ENCODE peak calls at places on chromosomes 5 and 9, in five cellular contexts. R is GM10248, W is tibial artery, V is astrocyte of the spinal cord, G is Calu3. T is an unnamed sample.

GRCh38 chr9:132099741-132100407 is 20.2 kb upstream of the MED27 start:
- DNase-seq in R (no peak), W (no peak), V (no peak), G (no peak), T (no peak)

GRCh38 chr9:752201-752600 is 89.3 kb upstream of the DMRT1 start:
- DNase-seq in R (no peak), W (no peak), V (peak), G (no peak), T (no peak)

GRCh38 chr5:92613546-92613945 is 967.5 kb downstream of the NR2F1-AS1 start:
- DNase-seq in R (no peak), W (no peak), V (peak), G (no peak), T (no peak)

GRCh38 chr5:172162348-172162747 is 25.7 kb downstream of the STK10 start:
- DNase-seq in R (no peak), W (no peak), V (no peak), G (no peak), T (no peak)

GRCh38 chr9:121962421-121962820 is 130.7 kb downstream of the TTLL11 start:
- DNase-seq in R (no peak), W (no peak), V (no peak), G (no peak), T (no peak)

GRCh38 chr9:517993-518392 is 303.3 kb downstream of the DOCK8 start:
- DNase-seq in R (no peak), W (no peak), V (no peak), G (no peak), T (no peak)

GRCh38 chr9:21119093-21119770 is 22.4 kb downstream of the IFNW1 start:
- DNase-seq in R (no peak), W (peak), V (no peak), G (no peak), T (no peak)

GRCh38 chr9:88713022-88713421 is 178.0 kb downstream of the NXNL2 start:
- DNase-seq in R (no peak), W (no peak), V (no peak), G (no peak), T (no peak)

GRCh38 chr5:15899481-15899880 is 280.1 kb downstream of the MARCHF11 start:
- DNase-seq in R (no peak), W (no peak), V (no peak), G (no peak), T (no peak)

GRCh38 chr9:82474235-82474634 is 485.7 kb downstream of the SPATA31D1 start:
- DNase-seq in R (no peak), W (no peak), V (no peak), G (no peak), T (no peak)

GRCh38 chr5:36696059-36696673 is 89.8 kb downstream of the SLC1A3 start:
- DNase-seq in R (peak), W (peak), V (peak), G (peak), T (peak)

GRCh38 chr5:3035452-3035851 is 284.0 kb upstream of the IRX2 start:
- DNase-seq in R (no peak), W (no peak), V (no peak), G (no peak), T (no peak)

GRCh38 chr5:161546463-161547301 is at the start of gene GABRB2:
- DNase-seq in R (peak), W (peak), V (peak), G (peak), T (peak)

GRCh38 chr9:72579190-72579589 is 57.8 kb downstream of the TMC1 start:
- DNase-seq in R (no peak), W (no peak), V (peak), G (peak), T (no peak)

GRCh38 chr9:79542735-79543504 is 28.8 kb upstream of the TLE4 start:
- DNase-seq in R (no peak), W (no peak), V (no peak), G (no peak), T (no peak)

GRCh38 chr9:138072897-138073296 is 195.3 kb downstream of the CACNA1B start:
- DNase-seq in R (no peak), W (no peak), V (no peak), G (no peak), T (no peak)

GRCh38 chr5:148910686-148911361 is 84.4 kb downstream of the ADRB2 start:
- DNase-seq in R (no peak), W (no peak), V (peak), G (peak), T (no peak)

GRCh38 chr5:40499514-40500273 is 180.0 kb upstream of the PTGER4 start:
- DNase-seq in R (no peak), W (no peak), V (no peak), G (no peak), T (no peak)

GRCh38 chr9:88378317-88378716 is 9.9 kb upstream of the SPIN1 start:
- DNase-seq in R (no peak), W (no peak), V (peak), G (no peak), T (no peak)

GRCh38 chr9:120965344-120966004 is 38.9 kb upstream of the TRAF1 start:
- DNase-seq in R (no peak), W (peak), V (no peak), G (no peak), T (no peak)

GRCh38 chr5:130135506-130135905 is 231.2 kb downstream of the CHSY3 start:
- DNase-seq in R (no peak), W (no peak), V (peak), G (no peak), T (no peak)

GRCh38 chr9:98284754-98285153 is 29.3 kb upstream of the TBC1D2 start:
- DNase-seq in R (no peak), W (no peak), V (no peak), G (no peak), T (no peak)

GRCh38 chr9:2725929-2726328 is 8.6 kb downstream of the KCNV2 start:
- DNase-seq in R (no peak), W (no peak), V (no peak), G (no peak), T (no peak)

GRCh38 chr9:127033784-127034183 is 88.7 kb downstream of the ANGPTL2 start:
- DNase-seq in R (no peak), W (no peak), V (peak), G (no peak), T (no peak)

GRCh38 chr9:27019589-27019988 is 14.1 kb upstream of the LRRC19 start:
- DNase-seq in R (no peak), W (no peak), V (peak), G (no peak), T (no peak)

GRCh38 chr5:73911761-73912393 is 285.9 kb downstream of the ARHGEF28 start:
- DNase-seq in R (no peak), W (no peak), V (peak), G (no peak), T (no peak)

GRCh38 chr5:109873687-109874086 is 184.0 kb downstream of the MAN2A1 start:
- DNase-seq in R (no peak), W (no peak), V (no peak), G (no peak), T (no peak)

GRCh38 chr5:14208071-14209021 is 65.2 kb downstream of the TRIO start:
- DNase-seq in R (peak), W (no peak), V (peak), G (no peak), T (no peak)

GRCh38 chr5:177519463-177520235 is 2.9 kb upstream of the DDX41 start:
- DNase-seq in R (no peak), W (no peak), V (no peak), G (no peak), T (no peak)

GRCh38 chr9:90778746-90779145 is 22.9 kb upstream of the SYK start:
- DNase-seq in R (no peak), W (no peak), V (no peak), G (no peak), T (no peak)

GRCh38 chr9:136859821-136860269 is 6.3 kb downstream of the EDF1 start:
- DNase-seq in R (no peak), W (no peak), V (no peak), G (no peak), T (no peak)

GRCh38 chr9:113592806-113593575 is 129.5 kb downstream of the RGS3 start:
- DNase-seq in R (no peak), W (no peak), V (no peak), G (no peak), T (no peak)

GRCh38 chr5:60399507-60399906 is 300.5 kb downstream of the DEPDC1B start:
- DNase-seq in R (no peak), W (no peak), V (no peak), G (no peak), T (no peak)

DNA sequence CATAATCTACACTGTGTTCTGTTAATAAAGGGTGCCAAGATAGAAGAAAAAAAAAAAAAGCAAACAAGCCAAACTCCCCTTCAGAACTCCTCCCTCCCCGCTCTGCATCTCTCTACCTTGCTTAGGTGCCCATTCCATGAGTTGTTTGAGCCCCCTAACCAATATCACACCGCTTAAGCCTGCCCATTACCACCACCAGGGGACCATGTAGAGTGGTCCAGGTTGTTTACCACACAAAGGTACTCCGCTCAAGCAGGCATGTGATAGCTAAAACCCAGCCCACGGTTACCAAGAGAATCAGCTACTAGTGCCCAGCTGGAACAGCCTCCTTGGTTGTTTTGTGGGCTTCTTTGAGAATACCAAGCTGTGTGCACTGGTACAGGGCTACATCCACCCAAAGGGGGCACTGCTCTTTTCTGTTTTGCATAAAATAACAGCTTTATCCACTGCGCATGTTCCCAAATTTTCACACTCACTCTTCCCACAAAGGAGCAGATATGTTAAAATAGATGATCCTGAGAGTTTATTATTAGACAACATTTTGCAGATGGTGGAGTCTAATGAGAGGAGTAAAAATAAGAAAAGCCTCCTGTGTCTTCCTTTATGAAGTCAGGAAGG is 304.1 kb downstream of the DEPDC1B start:
- DNase-seq in R (no peak), W (no peak), V (no peak), G (no peak), T (no peak)
- TF ChIP-seq CTCF in R (no peak), W (no peak), V (no peak), G (no peak), T (no peak)

DNA sequence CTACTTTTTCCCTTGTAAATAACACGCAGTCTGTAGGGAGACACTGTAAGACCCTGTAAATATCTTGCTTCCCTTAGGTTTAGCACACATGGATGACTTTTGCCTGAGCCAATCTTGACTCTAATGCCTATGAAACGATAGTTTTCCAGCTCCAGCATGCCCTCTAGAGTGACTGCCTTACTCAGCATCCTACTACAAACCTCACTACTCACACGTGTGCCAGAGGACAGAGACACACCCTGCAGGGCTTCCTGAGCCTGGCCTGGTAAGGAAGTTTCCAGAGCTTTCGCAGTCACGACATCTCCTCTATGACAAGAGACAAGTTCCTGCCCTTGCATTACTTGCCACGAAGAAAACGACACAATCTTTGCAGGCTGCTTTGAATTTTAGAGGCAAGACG is 138.1 kb downstream of the ATPSCKMT start:
- DNase-seq in R (no peak), W (no peak), V (peak), G (no peak), T (peak)
- TF ChIP-seq CTCF in R (peak), W (no peak), V (peak), G (no peak), T (no peak)

GRCh38 chr5:7518947-7519560 is 123.1 kb downstream of the ADCY2 start:
- DNase-seq in R (no peak), W (no peak), V (no peak), G (no peak), T (no peak)
- TF ChIP-seq CTCF in R (no peak), W (no peak), V (no peak), G (no peak), T (no peak)

DNA sequence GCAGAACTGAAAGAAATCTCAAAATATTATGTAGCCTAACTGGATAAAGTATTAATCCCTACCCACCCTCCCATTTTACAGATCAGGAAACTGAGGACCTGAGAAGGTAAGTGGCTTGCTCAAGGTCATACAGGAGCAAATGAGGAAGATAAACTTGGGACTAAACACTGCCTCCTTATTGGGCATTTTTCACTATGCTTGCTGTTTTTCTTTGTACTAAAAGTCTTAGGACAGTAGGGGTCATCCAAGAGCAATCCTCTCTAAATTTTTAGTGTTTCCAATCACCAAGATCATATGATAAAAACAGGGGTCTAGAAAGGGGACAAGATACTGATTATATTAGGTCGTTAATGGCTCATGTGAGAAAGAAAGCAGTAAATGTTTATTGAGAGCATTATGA is 80.8 kb downstream of the RORB start:
- DNase-seq in R (no peak), W (no peak), V (no peak), G (no peak), T (no peak)
- TF ChIP-seq CTCF in R (peak), W (no peak), V (peak), G (peak), T (no peak)

DNA sequence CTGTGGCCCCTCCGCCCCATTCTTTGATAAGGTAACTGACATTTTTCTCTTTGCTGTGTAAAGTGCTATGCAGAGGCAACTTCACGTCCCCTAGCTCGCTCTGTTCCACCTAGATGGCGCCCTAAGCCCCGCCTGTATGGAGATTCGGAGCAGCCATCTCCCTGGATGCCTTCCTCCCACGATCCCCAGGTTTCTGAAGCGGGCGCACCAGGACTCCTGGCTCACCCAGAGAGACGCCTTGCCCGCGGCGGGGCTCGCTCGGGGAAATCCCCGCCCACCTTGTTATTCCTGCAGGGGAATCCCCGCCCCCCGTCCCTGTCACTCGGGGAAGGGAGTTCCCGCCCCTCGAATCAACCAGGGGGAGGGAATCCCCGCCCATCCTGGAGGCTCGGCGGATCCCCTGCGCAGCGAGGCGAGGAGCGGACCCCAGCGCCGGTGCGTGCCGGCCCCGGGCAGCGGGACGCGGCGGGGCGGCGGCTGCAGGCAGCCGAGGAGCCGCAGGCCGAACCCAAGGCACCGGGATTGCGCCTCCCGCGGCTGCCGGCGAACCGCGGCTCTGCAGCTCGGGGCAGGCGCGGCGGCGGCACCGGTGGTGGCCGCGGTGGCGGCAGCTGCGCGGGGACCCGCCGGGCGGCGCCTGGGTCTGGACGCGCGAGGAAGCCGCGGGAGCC is at the start of gene PDZD2:
- DNase-seq in R (peak), W (peak), V (peak), G (peak), T (peak)
- TF ChIP-seq CTCF in R (peak), W (peak), V (peak), G (no peak), T (peak)

GRCh38 chr5:163260471-163260870 is 176.9 kb upstream of the CCNG1 start:
- DNase-seq in R (no peak), W (no peak), V (no peak), G (no peak), T (no peak)

GRCh38 chr5:163260961-163261360 is 176.4 kb upstream of the CCNG1 start:
- DNase-seq in R (no peak), W (no peak), V (no peak), G (no peak), T (no peak)

GRCh38 chr5:163261647-163262269 is 175.6 kb upstream of the CCNG1 start:
- DNase-seq in R (no peak), W (no peak), V (no peak), G (no peak), T (no peak)

DNA sequence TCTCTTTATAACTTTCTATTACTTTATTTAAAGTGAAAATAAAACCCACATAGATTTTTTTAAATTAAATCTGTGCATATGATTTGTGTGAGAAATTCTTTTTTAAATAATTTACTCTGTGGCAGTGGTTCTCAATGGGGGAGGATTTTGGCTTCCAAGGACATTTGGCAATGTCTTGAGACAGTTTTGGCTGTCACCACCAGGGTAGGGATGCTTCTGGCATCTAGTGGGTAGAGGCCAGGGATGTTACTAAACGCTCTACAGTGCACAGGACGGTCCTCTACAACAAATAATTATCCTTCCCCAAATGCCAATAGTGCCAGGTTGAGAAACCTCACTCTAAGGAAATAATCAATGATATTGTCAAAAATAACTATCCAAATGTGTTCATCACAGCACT is 177.9 kb upstream of the CCNG1 start:
- DNase-seq in R (no peak), W (no peak), V (no peak), G (no peak), T (no peak)
- TF ChIP-seq CTCF in R (no peak), W (no peak), V (no peak), G (no peak), T (no peak)

GRCh38 chr9:80665479-80665878 is 1023.9 kb downstream of the TLE1 start:
- DNase-seq in R (no peak), W (no peak), V (no peak), G (no peak), T (no peak)

GRCh38 chr9:80664327-80665210 is 1024.8 kb downstream of the TLE1 start:
- DNase-seq in R (no peak), W (no peak), V (peak), G (no peak), T (no peak)
- TF ChIP-seq CTCF in R (no peak), W (no peak), V (peak), G (no peak), T (no peak)